ENCODE peak calls at places on chromosomes 1 and 21, in nine cellular contexts. U is stimulated activated CD4-positive, alpha-beta T cell treated with anti-CD3 and anti-CD28 coated beads, Interleukin-1b, Interleukin-23, amount 100 ng/mL, for 1 hour; G is NCI-H460; X is T-helper 9 cell; J is left ventricle myocardium inferior; A is anterior cingulate cortex; D is stimulated activated CD8-positive, alpha-beta memory T cell treated with anti-CD3 and anti-CD28 coated beads, Interleukin-7, amount 100 ng/mL, for 1 hour; V is AG09319; B is iPS-NIHi11. N is an unnamed sample.

GRCh38 chr21:20330652-20331051 is 667.6 kb upstream of the NCAM2 start:
- DNase-seq in U (no peak), G (no peak), X (no peak), J (no peak), A (no peak), D (no peak), V (no peak), B (no peak), N (no peak)

GRCh38 chr1:28578696-28579218 is 13.3 kb upstream of the RAB42 start:
- DNase-seq in U (no peak), G (no peak), X (no peak), J (no peak), A (no peak), D (no peak), V (no peak), B (no peak), N (no peak)

GRCh38 chr1:236603896-236604217 is 459 bp downstream of the HEATR1 start:
- DNase-seq in U (no peak), G (no peak), X (peak), J (no peak), A (no peak), D (no peak), V (no peak), B (peak), N (no peak)

GRCh38 chr1:201391651-201392511 is 7.2 kb downstream of the LAD1 start:
- DNase-seq in U (no peak), G (no peak), X (no peak), J (no peak), A (no peak), D (no peak), V (no peak), B (no peak), N (no peak)

GRCh38 chr1:178485467-178486098 is 11.2 kb downstream of the CLEC20A start:
- DNase-seq in U (no peak), G (no peak), X (no peak), J (no peak), A (no peak), D (no peak), V (no peak), B (no peak), N (no peak)

GRCh38 chr21:34545079-34545884 is 33.3 kb upstream of the KCNE1 start:
- DNase-seq in U (no peak), G (peak), X (no peak), J (no peak), A (no peak), D (no peak), V (peak), B (peak), N (no peak)

GRCh38 chr1:41365772-41366427 is 4.7 kb downstream of the FOXO6 start:
- DNase-seq in U (no peak), G (no peak), X (no peak), J (no peak), A (no peak), D (no peak), V (no peak), B (no peak), N (no peak)

GRCh38 chr1:160625725-160626498 is 20.9 kb downstream of the SLAMF1 start:
- DNase-seq in U (no peak), G (no peak), X (peak), J (no peak), A (no peak), D (no peak), V (no peak), B (no peak), N (no peak)

GRCh38 chr21:35084869-35085268 is 35.8 kb upstream of the RUNX1 start:
- DNase-seq in U (no peak), G (peak), X (no peak), J (no peak), A (no peak), D (no peak), V (peak), B (no peak), N (no peak)

GRCh38 chr21:45542667-45543370 is 579 bp upstream of the SLC19A1 start:
- DNase-seq in U (no peak), G (no peak), X (no peak), J (peak), A (no peak), D (no peak), V (no peak), B (peak), N (no peak)

GRCh38 chr1:145961425-145962156 is 2.8 kb downstream of the ANKRD34A start:
- DNase-seq in U (no peak), G (no peak), X (peak), J (peak), A (peak), D (no peak), V (no peak), B (no peak), N (peak)